ENCODE peak calls at places on chromosome 6, in nine cellular contexts. K, B, S, L, O, G, E, H and T are unnamed samples.

GRCh38 chr6:82408952-82409421 is 45.4 kb downstream of the TPBG start:
- DNase-seq in K (no peak), B (peak; percentile 88), S (no peak), L (no peak), O (peak; percentile 53), G (no peak), E (no peak), H (no peak), T (peak; percentile 86)

GRCh38 chr6:4274382-4275082 is 139.2 kb upstream of the ECI2 start:
- DNase-seq in K (peak; percentile 57), B (peak; percentile 35), S (no peak), L (no peak), O (no peak), G (no peak), E (no peak), H (no peak), T (peak; percentile 62)

GRCh38 chr6:139337830-139338229 is 36.6 kb downstream of the CITED2 start:
- DNase-seq in K (no peak), B (no peak), S (no peak), L (peak; percentile 51), O (no peak), G (no peak), E (no peak), H (no peak), T (no peak)

GRCh38 chr6:105370316-105370715 is 32.6 kb downstream of the PREP start:
- DNase-seq in K (no peak), B (no peak), S (no peak), L (no peak), O (no peak), G (no peak), E (no peak), H (no peak), T (peak; percentile 9)

GRCh38 chr6:69948479-69949114 is 82.2 kb downstream of the COL19A1 start:
- DNase-seq in K (no peak), B (no peak), S (no peak), L (no peak), O (no peak), G (no peak), E (no peak), H (no peak), T (no peak)

GRCh38 chr6:130676077-130676772 is 151.0 kb upstream of the SMLR1 start:
- DNase-seq in K (no peak), B (no peak), S (peak; percentile 32), L (no peak), O (no peak), G (no peak), E (no peak), H (no peak), T (peak; percentile 13)

GRCh38 chr6:144953552-144954240 is 668.6 kb downstream of the UTRN start:
- DNase-seq in K (no peak), B (peak; percentile 62), S (no peak), L (no peak), O (peak; percentile 63), G (no peak), E (no peak), H (no peak), T (peak; percentile 73)

GRCh38 chr6:142871910-142872331 is 73.1 kb downstream of the HIVEP2 start:
- DNase-seq in K (no peak), B (peak; percentile 96), S (peak; percentile 47), L (no peak), O (peak; percentile 85), G (no peak), E (no peak), H (peak; percentile 38), T (peak; percentile 86)

GRCh38 chr6:61809004-61809595 is 476.9 kb downstream of the KHDRBS2 start:
- DNase-seq in K (peak; percentile 58), B (no peak), S (no peak), L (no peak), O (no peak), G (peak; percentile 23), E (no peak), H (no peak), T (no peak)
- TF ChIP-seq CTCF in K (no peak), B (peak; percentile 43), S (peak; percentile 55), L (peak; percentile 59), O (no peak), G (peak; percentile 81), E (peak; percentile 26), H (no peak), T (no peak)

GRCh38 chr6:95227301-95227700 is 350.0 kb upstream of the MANEA start:
- DNase-seq in K (no peak), B (no peak), S (no peak), L (no peak), O (no peak), G (no peak), E (no peak), H (no peak), T (no peak)

GRCh38 chr6:95230071-95230740 is 347.1 kb upstream of the MANEA start:
- DNase-seq in K (no peak), B (peak; percentile 25), S (no peak), L (no peak), O (no peak), G (no peak), E (no peak), H (no peak), T (no peak)

GRCh38 chr6:95231416-95231815 is 345.9 kb upstream of the MANEA start:
- DNase-seq in K (no peak), B (peak; percentile 36), S (no peak), L (no peak), O (no peak), G (no peak), E (no peak), H (no peak), T (no peak)

GRCh38 chr6:95232477-95232876 is 344.9 kb upstream of the MANEA start:
- DNase-seq in K (no peak), B (peak; percentile 75), S (no peak), L (no peak), O (no peak), G (no peak), E (no peak), H (peak; percentile 7), T (no peak)

GRCh38 chr6:95228636-95229035 is 348.7 kb upstream of the MANEA start:
- DNase-seq in K (no peak), B (no peak), S (no peak), L (no peak), O (no peak), G (no peak), E (no peak), H (no peak), T (no peak)
- H3K4me3 ChIP-seq in K (no peak overlapping the region), B (no peak overlapping the region), S (no peak overlapping the region), L (no peak overlapping the region), O (no peak overlapping the region), G (no peak overlapping the region), E (no peak overlapping the region), H (no peak overlapping the region), T (no peak overlapping the region)

DNA sequence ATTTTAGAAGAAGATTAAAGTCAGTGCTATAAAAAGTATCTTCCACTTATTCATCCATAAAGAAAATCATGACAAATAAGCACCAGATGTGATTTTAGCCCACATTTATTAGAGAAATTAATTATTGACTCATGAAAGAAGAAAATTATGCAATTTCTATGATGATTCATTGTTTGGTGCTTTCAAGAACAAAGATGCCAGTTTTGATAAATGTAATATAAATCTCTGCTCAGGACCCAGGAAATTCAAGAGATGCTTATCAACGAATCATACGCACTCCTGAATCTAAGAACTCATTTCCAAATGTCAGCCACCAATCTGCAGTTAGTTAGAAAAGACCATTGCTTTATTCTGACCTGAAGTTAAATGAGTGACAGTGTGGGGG is 211.4 kb downstream of the ARHGAP18 start:
- DNase-seq in K (no peak), B (peak; percentile 23), S (no peak), L (no peak), O (no peak), G (no peak), E (no peak), H (no peak), T (peak; percentile 64)
- TF ChIP-seq CTCF in K (no peak), B (no peak), S (no peak), L (no peak), O (no peak), G (no peak), E (no peak), H (no peak), T (no peak)

DNA sequence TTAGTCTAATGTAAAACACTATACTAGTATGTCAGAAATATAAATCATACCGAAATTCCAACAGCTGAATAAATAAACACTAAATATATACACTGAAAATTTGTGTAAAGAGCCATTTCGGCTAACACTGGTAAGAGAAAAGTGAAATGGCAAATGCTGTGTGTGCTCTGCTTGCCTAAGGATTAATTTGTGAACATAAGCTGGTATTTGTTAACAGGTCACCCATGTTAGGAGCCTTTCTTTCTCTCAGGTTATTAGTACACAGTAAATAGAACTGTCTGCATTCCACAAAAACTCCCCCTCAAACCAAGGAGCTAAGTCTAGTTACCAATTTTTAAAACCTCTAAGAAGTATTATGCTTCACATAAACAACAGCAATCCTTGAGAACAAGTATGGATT is 27.0 kb downstream of the ELOVL5 start:
- DNase-seq in K (no peak), B (no peak), S (no peak), L (no peak), O (no peak), G (no peak), E (no peak), H (no peak), T (no peak)
- H3K4me3 ChIP-seq in K (no peak overlapping the region), B (no peak overlapping the region), S (no peak overlapping the region), L (no peak overlapping the region), O (no peak overlapping the region), G (no peak overlapping the region), E (no peak overlapping the region), H (no peak overlapping the region), T (no peak overlapping the region)

GRCh38 chr6:36539814-36540568 is 7.3 kb downstream of the STK38 start:
- DNase-seq in K (no peak), B (no peak), S (no peak), L (no peak), O (no peak), G (no peak), E (no peak), H (no peak), T (no peak)
- TF ChIP-seq CTCF in K (no peak), B (peak; percentile 3), S (peak; percentile 41), L (no peak), O (no peak), G (no peak), E (no peak), H (peak; percentile 31), T (peak; percentile 19)